ENCODE peak calls at places on chromosomes 4 and X, in ten cellular contexts. One of them, this sample, is unnamed.

GRCh38 chr4:40473578-40474388 is 138.7 kb downstream of the CHRNA9 start:
- DNase-seq in thyroid gland: no peak
- DNase-seq in uterus: no peak
- DNase-seq in SK-N-SH: no peak
- DNase-seq in H9: no peak
- DNase-seq in astrocyte: no peak
- DNase-seq in RWPE2: no peak
- DNase-seq in sigmoid colon: no peak
- DNase-seq in Panc1: no peak
- DNase-seq in endodermal cell: no peak
- DNase-seq in this sample: peak; percentile 85

GRCh38 chrX:10110984-10111363 is 45.8 kb upstream of the CLCN4 start:
- DNase-seq in thyroid gland: no peak
- DNase-seq in uterus: no peak
- DNase-seq in SK-N-SH: no peak
- DNase-seq in H9: no peak
- DNase-seq in astrocyte: no peak
- DNase-seq in RWPE2: no peak
- DNase-seq in sigmoid colon: no peak
- DNase-seq in Panc1: no peak
- DNase-seq in endodermal cell: no peak
- DNase-seq in this sample: no peak

GRCh38 chrX:74781507-74782034 is 143.7 kb downstream of the NEXMIF start:
- DNase-seq in thyroid gland: no peak
- DNase-seq in uterus: no peak
- DNase-seq in SK-N-SH: no peak
- DNase-seq in H9: no peak
- DNase-seq in astrocyte: no peak
- DNase-seq in RWPE2: no peak
- DNase-seq in sigmoid colon: no peak
- DNase-seq in Panc1: no peak
- DNase-seq in endodermal cell: no peak
- DNase-seq in this sample: no peak

GRCh38 chr4:188113156-188113555 is 3.8 kb upstream of the TRIML2 start:
- DNase-seq in thyroid gland: no peak
- DNase-seq in uterus: no peak
- DNase-seq in SK-N-SH: no peak
- DNase-seq in H9: no peak
- DNase-seq in astrocyte: no peak
- DNase-seq in RWPE2: peak; percentile 84
- DNase-seq in sigmoid colon: no peak
- DNase-seq in Panc1: no peak
- DNase-seq in endodermal cell: no peak
- DNase-seq in this sample: no peak

GRCh38 chr4:12446650-12447049 is 1018.0 kb upstream of the HS3ST1 start:
- DNase-seq in thyroid gland: no peak
- DNase-seq in uterus: no peak
- DNase-seq in SK-N-SH: no peak
- DNase-seq in H9: no peak
- DNase-seq in astrocyte: no peak
- DNase-seq in RWPE2: no peak
- DNase-seq in sigmoid colon: no peak
- DNase-seq in Panc1: no peak
- DNase-seq in endodermal cell: no peak
- DNase-seq in this sample: no peak

GRCh38 chr4:112704991-112705845 is 68.3 kb downstream of the LARP7 start:
- DNase-seq in thyroid gland: peak; percentile 37
- DNase-seq in uterus: peak; percentile 53
- DNase-seq in SK-N-SH: peak; percentile 82
- DNase-seq in H9: peak; percentile 51
- DNase-seq in astrocyte: peak; percentile 58
- DNase-seq in RWPE2: peak; percentile 59
- DNase-seq in sigmoid colon: peak; percentile 78
- DNase-seq in Panc1: no peak
- DNase-seq in endodermal cell: peak; percentile 70
- DNase-seq in this sample: peak; percentile 42

GRCh38 chr4:5037553-5038551 is 13.4 kb upstream of the STK32B start:
- DNase-seq in thyroid gland: no peak
- DNase-seq in uterus: no peak
- DNase-seq in SK-N-SH: no peak
- DNase-seq in H9: no peak
- DNase-seq in astrocyte: peak; percentile 94
- DNase-seq in RWPE2: no peak
- DNase-seq in sigmoid colon: no peak
- DNase-seq in Panc1: peak; percentile 90
- DNase-seq in endodermal cell: no peak
- DNase-seq in this sample: peak; percentile 51

GRCh38 chr4:165779950-165780670 is 92.9 kb upstream of the TLL1 start:
- DNase-seq in thyroid gland: no peak
- DNase-seq in uterus: no peak
- DNase-seq in SK-N-SH: no peak
- DNase-seq in H9: no peak
- DNase-seq in astrocyte: peak; percentile 40
- DNase-seq in RWPE2: no peak
- DNase-seq in sigmoid colon: no peak
- DNase-seq in Panc1: no peak
- DNase-seq in endodermal cell: no peak
- DNase-seq in this sample: peak; percentile 15

GRCh38 chrX:49232525-49232924 is 615 bp downstream of the CACNA1F start:
- DNase-seq in thyroid gland: no peak
- DNase-seq in uterus: no peak
- DNase-seq in SK-N-SH: no peak
- DNase-seq in H9: no peak
- DNase-seq in astrocyte: no peak
- DNase-seq in RWPE2: no peak
- DNase-seq in sigmoid colon: no peak
- DNase-seq in Panc1: no peak
- DNase-seq in endodermal cell: no peak
- DNase-seq in this sample: no peak
- H3K27ac ChIP-seq in thyroid gland: no peak overlapping the region
- H3K27ac ChIP-seq in uterus: no peak overlapping the region
- H3K27ac ChIP-seq in SK-N-SH: no peak overlapping the region
- H3K27ac ChIP-seq in H9: no peak overlapping the region
- H3K27ac ChIP-seq in astrocyte: no peak overlapping the region
- H3K27ac ChIP-seq in RWPE2: no peak overlapping the region
- H3K27ac ChIP-seq in sigmoid colon: no peak overlapping the region
- H3K27ac ChIP-seq in Panc1: no peak overlapping the region
- H3K27ac ChIP-seq in endodermal cell: no peak overlapping the region
- H3K27ac ChIP-seq in this sample: no peak overlapping the region

GRCh38 chrX:153783378-153784013 is 2.7 kb downstream of the SRPK3 start:
- DNase-seq in thyroid gland: no peak
- DNase-seq in uterus: no peak
- DNase-seq in SK-N-SH: peak; percentile 73
- DNase-seq in H9: no peak
- DNase-seq in astrocyte: no peak
- DNase-seq in RWPE2: no peak
- DNase-seq in sigmoid colon: no peak
- DNase-seq in Panc1: no peak
- DNase-seq in endodermal cell: no peak
- DNase-seq in this sample: no peak

GRCh38 chrX:153780678-153781427 is at the start of gene SRPK3:
- DNase-seq in thyroid gland: no peak
- DNase-seq in uterus: no peak
- DNase-seq in SK-N-SH: no peak
- DNase-seq in H9: no peak
- DNase-seq in astrocyte: no peak
- DNase-seq in RWPE2: no peak
- DNase-seq in sigmoid colon: no peak
- DNase-seq in Panc1: no peak
- DNase-seq in endodermal cell: no peak
- DNase-seq in this sample: no peak

GRCh38 chrX:153781428-153782047 is 697 bp downstream of the SRPK3 start:
- DNase-seq in thyroid gland: no peak
- DNase-seq in uterus: no peak
- DNase-seq in SK-N-SH: no peak
- DNase-seq in H9: no peak
- DNase-seq in astrocyte: no peak
- DNase-seq in RWPE2: no peak
- DNase-seq in sigmoid colon: no peak
- DNase-seq in Panc1: no peak
- DNase-seq in endodermal cell: no peak
- DNase-seq in this sample: no peak

GRCh38 chrX:153782871-153783270 is 2.0 kb downstream of the SRPK3 start:
- DNase-seq in thyroid gland: no peak
- DNase-seq in uterus: no peak
- DNase-seq in SK-N-SH: no peak
- DNase-seq in H9: no peak
- DNase-seq in astrocyte: no peak
- DNase-seq in RWPE2: no peak
- DNase-seq in sigmoid colon: no peak
- DNase-seq in Panc1: no peak
- DNase-seq in endodermal cell: no peak
- DNase-seq in this sample: no peak

GRCh38 chrX:153782324-153782723 is 1.5 kb downstream of the SRPK3 start:
- DNase-seq in thyroid gland: no peak
- DNase-seq in uterus: no peak
- DNase-seq in SK-N-SH: no peak
- DNase-seq in H9: peak; percentile 56
- DNase-seq in astrocyte: no peak
- DNase-seq in RWPE2: no peak
- DNase-seq in sigmoid colon: no peak
- DNase-seq in Panc1: no peak
- DNase-seq in endodermal cell: peak; percentile 74
- DNase-seq in this sample: no peak
- TF ChIP-seq CTCF in thyroid gland: no peak
- TF ChIP-seq CTCF in uterus: no peak
- TF ChIP-seq CTCF in SK-N-SH: peak; percentile 19
- TF ChIP-seq CTCF in H9: peak; percentile 45
- TF ChIP-seq CTCF in astrocyte: no peak
- TF ChIP-seq CTCF in RWPE2: no peak
- TF ChIP-seq CTCF in sigmoid colon: no peak
- TF ChIP-seq CTCF in Panc1: no peak
- TF ChIP-seq CTCF in endodermal cell: peak; percentile 57
- TF ChIP-seq CTCF in this sample: no peak

GRCh38 chrX:2499507-2499906 is 1.3 kb downstream of the DHRSX start:
- DNase-seq in thyroid gland: no peak
- DNase-seq in uterus: no peak
- DNase-seq in SK-N-SH: no peak
- DNase-seq in H9: no peak
- DNase-seq in astrocyte: no peak
- DNase-seq in RWPE2: no peak
- DNase-seq in sigmoid colon: no peak
- DNase-seq in Panc1: no peak
- DNase-seq in endodermal cell: no peak
- DNase-seq in this sample: no peak

GRCh38 chrX:2492536-2493218 is 8.1 kb downstream of the DHRSX start:
- DNase-seq in thyroid gland: no peak
- DNase-seq in uterus: no peak
- DNase-seq in SK-N-SH: no peak
- DNase-seq in H9: no peak
- DNase-seq in astrocyte: no peak
- DNase-seq in RWPE2: peak; percentile 5
- DNase-seq in sigmoid colon: peak; percentile 52
- DNase-seq in Panc1: no peak
- DNase-seq in endodermal cell: peak; percentile 34
- DNase-seq in this sample: peak; percentile 58

GRCh38 chrX:2497961-2498780 is 2.6 kb downstream of the DHRSX start:
- DNase-seq in thyroid gland: peak; percentile 32
- DNase-seq in uterus: no peak
- DNase-seq in SK-N-SH: no peak
- DNase-seq in H9: no peak
- DNase-seq in astrocyte: peak; percentile 81
- DNase-seq in RWPE2: no peak
- DNase-seq in sigmoid colon: no peak
- DNase-seq in Panc1: no peak
- DNase-seq in endodermal cell: no peak
- DNase-seq in this sample: peak; percentile 68

GRCh38 chrX:2498781-2499302 is 1.9 kb downstream of the DHRSX start:
- DNase-seq in thyroid gland: peak; percentile 71
- DNase-seq in uterus: no peak
- DNase-seq in SK-N-SH: no peak
- DNase-seq in H9: no peak
- DNase-seq in astrocyte: peak; percentile 15
- DNase-seq in RWPE2: no peak
- DNase-seq in sigmoid colon: no peak
- DNase-seq in Panc1: no peak
- DNase-seq in endodermal cell: no peak
- DNase-seq in this sample: no peak

GRCh38 chrX:2495595-2495994 is 5.2 kb downstream of the DHRSX start:
- DNase-seq in thyroid gland: no peak
- DNase-seq in uterus: no peak
- DNase-seq in SK-N-SH: no peak
- DNase-seq in H9: no peak
- DNase-seq in astrocyte: no peak
- DNase-seq in RWPE2: no peak
- DNase-seq in sigmoid colon: peak; percentile 55
- DNase-seq in Panc1: no peak
- DNase-seq in endodermal cell: peak; percentile 41
- DNase-seq in this sample: no peak
- H3K27ac ChIP-seq in thyroid gland: no peak overlapping the region
- H3K27ac ChIP-seq in uterus: no peak overlapping the region
- H3K27ac ChIP-seq in SK-N-SH: no peak overlapping the region
- H3K27ac ChIP-seq in H9: no peak overlapping the region
- H3K27ac ChIP-seq in astrocyte: no peak overlapping the region
- H3K27ac ChIP-seq in RWPE2: no peak overlapping the region
- H3K27ac ChIP-seq in sigmoid colon: no peak overlapping the region
- H3K27ac ChIP-seq in Panc1: no peak overlapping the region
- H3K27ac ChIP-seq in endodermal cell: no peak overlapping the region
- H3K27ac ChIP-seq in this sample: no peak overlapping the region

GRCh38 chr4:52914051-52914605 is 52.0 kb downstream of the RASL11B start:
- DNase-seq in thyroid gland: no peak
- DNase-seq in uterus: no peak
- DNase-seq in SK-N-SH: no peak
- DNase-seq in H9: no peak
- DNase-seq in astrocyte: peak; percentile 81
- DNase-seq in RWPE2: no peak
- DNase-seq in sigmoid colon: no peak
- DNase-seq in Panc1: no peak
- DNase-seq in endodermal cell: no peak
- DNase-seq in this sample: peak; percentile 23

GRCh38 chr4:52915131-52915645 is 53.1 kb downstream of the RASL11B start:
- DNase-seq in thyroid gland: no peak
- DNase-seq in uterus: no peak
- DNase-seq in SK-N-SH: no peak
- DNase-seq in H9: no peak
- DNase-seq in astrocyte: no peak
- DNase-seq in RWPE2: no peak
- DNase-seq in sigmoid colon: no peak
- DNase-seq in Panc1: no peak
- DNase-seq in endodermal cell: no peak
- DNase-seq in this sample: no peak

GRCh38 chr4:52910115-52910514 is 48.0 kb downstream of the RASL11B start:
- DNase-seq in thyroid gland: no peak
- DNase-seq in uterus: no peak
- DNase-seq in SK-N-SH: no peak
- DNase-seq in H9: no peak
- DNase-seq in astrocyte: no peak
- DNase-seq in RWPE2: no peak
- DNase-seq in sigmoid colon: no peak
- DNase-seq in Panc1: no peak
- DNase-seq in endodermal cell: no peak
- DNase-seq in this sample: no peak

GRCh38 chr4:52912608-52913007 is 50.5 kb downstream of the RASL11B start:
- DNase-seq in thyroid gland: no peak
- DNase-seq in uterus: no peak
- DNase-seq in SK-N-SH: no peak
- DNase-seq in H9: no peak
- DNase-seq in astrocyte: peak; percentile 30
- DNase-seq in RWPE2: no peak
- DNase-seq in sigmoid colon: no peak
- DNase-seq in Panc1: no peak
- DNase-seq in endodermal cell: no peak
- DNase-seq in this sample: no peak

DNA sequence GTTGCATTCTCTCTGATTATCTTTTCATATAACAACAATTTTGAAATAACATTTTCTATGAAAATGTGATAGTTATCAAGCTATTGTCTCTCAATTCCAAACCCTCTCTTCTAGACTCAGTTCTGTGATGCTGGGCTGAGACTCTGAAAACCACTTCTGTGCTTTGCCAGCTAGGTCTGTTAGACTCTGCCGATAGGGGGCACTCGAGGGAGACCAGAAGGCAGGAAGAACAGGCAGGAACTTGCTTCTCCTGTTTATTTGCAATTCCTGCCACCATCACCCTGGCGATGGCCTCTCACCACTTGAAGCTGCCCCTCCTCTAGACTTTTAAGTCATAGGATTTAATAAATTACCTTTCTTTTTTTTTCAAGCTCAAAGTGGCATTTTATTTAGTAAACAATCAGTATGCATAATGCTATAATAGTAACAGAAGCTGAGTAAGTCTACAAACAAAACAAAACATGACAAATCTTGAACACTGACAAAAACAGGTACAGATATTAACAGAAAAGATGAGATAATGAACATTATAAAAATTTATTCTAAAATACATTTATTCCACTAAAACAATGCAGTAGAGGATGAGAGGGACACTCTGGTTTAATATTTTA is 49.7 kb downstream of the RASL11B start:
- DNase-seq in thyroid gland: peak; percentile 74
- DNase-seq in uterus: peak; percentile 62
- DNase-seq in SK-N-SH: peak; percentile 58
- DNase-seq in H9: peak; percentile 89
- DNase-seq in astrocyte: peak; percentile 14
- DNase-seq in RWPE2: no peak
- DNase-seq in sigmoid colon: peak; percentile 76
- DNase-seq in Panc1: peak; percentile 46
- DNase-seq in endodermal cell: peak; percentile 96
- DNase-seq in this sample: peak; percentile 80
- TF ChIP-seq CTCF in thyroid gland: no peak
- TF ChIP-seq CTCF in uterus: peak; percentile 14
- TF ChIP-seq CTCF in SK-N-SH: peak; percentile 73
- TF ChIP-seq CTCF in H9: peak; percentile 93
- TF ChIP-seq CTCF in astrocyte: peak; percentile 49
- TF ChIP-seq CTCF in RWPE2: peak; percentile 83
- TF ChIP-seq CTCF in sigmoid colon: peak; percentile 47
- TF ChIP-seq CTCF in Panc1: peak; percentile 87
- TF ChIP-seq CTCF in endodermal cell: peak; percentile 92
- TF ChIP-seq CTCF in this sample: peak; percentile 65